ENCODE peak calls at places on chromosomes 6 and 20, in five cellular contexts. T, N, G, M and U are unnamed samples.
A peak's percentile ranks its signal among the peaks of the same experiment; 100 is the strongest.

GRCh38 chr6:75230484-75231325 is 12.9 kb downstream of the COX7A2 start:
- DNase-seq in M (peak; percentile 34), N (peak; percentile 66), G (peak; percentile 76), T (peak; percentile 67), U (no peak)

GRCh38 chr6:158799051-158799792 is 19.9 kb downstream of the EZR start:
- DNase-seq in G (peak; percentile 50), M (no peak), N (no peak), T (peak; percentile 46), U (no peak)

GRCh38 chr6:38319259-38320255 is 320.2 kb downstream of the BTBD9 start:
- DNase-seq in G (no peak), N (no peak), T (peak; percentile 39), M (no peak), U (no peak)

GRCh38 chr20:34190679-34191090 is 50.5 kb upstream of the ASIP start:
- DNase-seq in T (peak; percentile 82), N (peak; percentile 89), M (peak; percentile 72), G (peak; percentile 93), U (peak; percentile 47)

GRCh38 chr6:89999995-90000825 is 105.9 kb downstream of the GJA10 start:
- DNase-seq in N (no peak), M (no peak), G (no peak), T (no peak), U (no peak)

GRCh38 chr6:105507811-105508210 is 104.9 kb upstream of the PREP start:
- DNase-seq in G (no peak), T (peak; percentile 50), M (no peak), N (no peak), U (no peak)

GRCh38 chr20:53940883-53941546 is 129.4 kb downstream of the BCAS1 start:
- DNase-seq in G (peak; percentile 86), M (peak; percentile 45), N (no peak), T (peak; percentile 94), U (peak; percentile 63)

GRCh38 chr6:162999575-163000285 is 272.0 kb downstream of the PACRG start:
- DNase-seq in N (peak; percentile 38), T (peak; percentile 79), M (no peak), G (peak; percentile 61), U (no peak)

GRCh38 chr20:25058051-25058796 is at the start of gene ACSS1:
- DNase-seq in T (peak; percentile 25), N (no peak), G (peak; percentile 61), M (no peak), U (no peak)

GRCh38 chr20:49230575-49231211 is 11.5 kb downstream of the DDX27 start:
- DNase-seq in G (peak; percentile 48), M (no peak), N (no peak), T (no peak), U (no peak)

GRCh38 chr6:106309766-106310373 is 15.7 kb downstream of the ATG5 start:
- DNase-seq in M (no peak), T (peak; percentile 42), N (peak; percentile 34), G (peak; percentile 40), U (no peak)

GRCh38 chr6:83169096-83169495 is 24.0 kb downstream of the PGM3 start:
- DNase-seq in T (no peak), G (no peak), N (no peak), M (no peak), U (no peak)

GRCh38 chr20:19252670-19253120 is 40.3 kb downstream of the SLC24A3 start:
- DNase-seq in G (peak; percentile 74), T (no peak), M (no peak), N (peak; percentile 40), U (peak; percentile 33)

GRCh38 chr20:38748863-38749153 is 548 bp downstream of the ACTR5 start:
- DNase-seq in T (no peak), N (peak; percentile 91), M (no peak), G (no peak), U (no peak)

GRCh38 chr6:97059473-97059872 is 134.9 kb downstream of the KLHL32 start:
- DNase-seq in G (peak; percentile 59), N (peak; percentile 34), T (peak; percentile 51), M (no peak), U (no peak)

GRCh38 chr20:54220722-54221121 is 12.8 kb downstream of the PFDN4 start:
- DNase-seq in N (no peak), T (no peak), G (no peak), M (no peak), U (no peak)

GRCh38 chr6:40950986-40951730 is 87.9 kb downstream of the UNC5CL start:
- DNase-seq in G (no peak), T (peak; percentile 61), N (peak; percentile 51), M (no peak), U (peak; percentile 54)

GRCh38 chr6:122623279-122623678 is 13.1 kb downstream of the PKIB start:
- DNase-seq in M (no peak), T (no peak), G (no peak), N (no peak), U (no peak)

GRCh38 chr6:30955367-30956042 is 14.7 kb downstream of the MUCL3 start:
- DNase-seq in T (peak; percentile 12), N (peak; percentile 23), M (peak; percentile 37), G (peak; percentile 36), U (no peak)

GRCh38 chr20:973785-974194 is 28.3 kb downstream of the RSPO4 start:
- DNase-seq in G (peak; percentile 72), M (no peak), T (peak; percentile 1), N (peak; percentile 65), U (peak; percentile 9)

GRCh38 chr6:13990830-13991229 is 66.1 kb downstream of the RNF182 start:
- DNase-seq in M (no peak), T (no peak), G (no peak), N (no peak), U (no peak)

GRCh38 chr20:653590-654426 is 808 bp upstream of the SRXN1 start:
- DNase-seq in N (no peak), T (no peak), G (no peak), M (no peak), U (no peak)

GRCh38 chr6:77290798-77291197 is 172.5 kb downstream of the HTR1B start:
- DNase-seq in M (no peak), T (no peak), N (no peak), G (peak; percentile 7), U (no peak)

DNA sequence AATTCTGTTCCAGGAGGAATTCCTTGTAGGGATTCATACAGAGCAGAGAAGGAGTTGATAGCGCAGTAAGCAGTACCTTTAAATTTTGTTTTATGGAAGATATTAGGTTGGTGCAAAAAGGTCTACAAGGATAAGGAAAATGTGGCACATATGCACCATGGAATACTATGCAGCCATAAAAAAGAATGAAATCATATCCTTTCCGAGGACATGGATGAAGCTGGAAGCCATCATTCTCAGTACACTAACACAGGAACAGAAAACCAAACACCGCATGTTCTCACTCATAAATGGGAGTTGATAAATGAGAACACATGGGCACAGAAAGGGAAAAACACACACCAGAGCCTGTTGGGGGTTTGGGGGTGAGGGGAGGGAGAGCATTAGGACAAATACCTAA is 37.4 kb upstream of the TXLNB start:
- DNase-seq in G (no peak), T (no peak), N (no peak), M (no peak), U (no peak)
- TF ChIP-seq CTCF in G (no peak), T (no peak), N (no peak), M (no peak), U (no peak)

GRCh38 chr6:169487579-169488205 is 214.1 kb downstream of the WDR27 start:
- DNase-seq in T (peak; percentile 24), M (no peak), G (peak; percentile 53), N (peak; percentile 6), U (no peak)
- TF ChIP-seq CTCF in T (peak; percentile 30), M (no peak), G (peak; percentile 38), N (no peak), U (peak; percentile 27)

GRCh38 chr6:1020133-1020532 is 291.8 kb upstream of the FOXQ1 start:
- DNase-seq in T (no peak), N (no peak), M (no peak), G (no peak), U (no peak)

GRCh38 chr6:1013656-1014430 is 298.1 kb upstream of the FOXQ1 start:
- DNase-seq in N (no peak), G (no peak), T (no peak), M (no peak), U (no peak)

GRCh38 chr6:1014431-1014807 is 297.5 kb upstream of the FOXQ1 start:
- DNase-seq in G (no peak), T (no peak), N (no peak), M (no peak), U (no peak)

GRCh38 chr6:1016329-1017302 is 295.3 kb upstream of the FOXQ1 start:
- DNase-seq in G (no peak), N (no peak), M (no peak), T (no peak), U (no peak)

DNA sequence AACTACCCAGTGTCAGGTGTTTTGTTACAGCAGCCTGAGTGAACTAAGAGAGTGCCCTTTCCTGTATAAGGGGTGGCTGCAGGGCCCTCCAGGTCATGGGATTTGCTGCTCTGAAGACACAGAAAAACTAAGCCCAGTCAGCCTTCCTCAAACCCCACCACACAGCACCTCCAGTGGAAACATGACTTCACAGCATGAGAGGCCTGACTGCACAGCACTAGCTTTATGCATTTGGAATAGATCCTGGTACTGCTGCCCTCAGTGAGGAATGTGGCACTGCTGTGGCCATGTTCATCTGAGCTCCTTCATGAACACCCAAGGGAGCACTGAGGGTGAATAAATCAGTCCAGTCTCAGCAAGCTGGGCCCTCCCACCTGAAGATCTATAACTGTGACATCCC is 296.1 kb upstream of the FOXQ1 start:
- DNase-seq in T (no peak), M (no peak), G (no peak), N (no peak), U (no peak)
- TF ChIP-seq CTCF in T (peak; percentile 38), M (no peak), G (no peak), N (no peak), U (peak; percentile 34)

GRCh38 chr20:59221049-59221748 is 57.6 kb downstream of the ZNF831 start:
- DNase-seq in N (no peak), G (peak; percentile 12), T (no peak), M (no peak), U (no peak)
- TF ChIP-seq CTCF in N (no peak), G (peak; percentile 9), T (no peak), M (no peak), U (no peak)